ENCODE peak calls at places on chromosomes 5 and 9, in eight cellular contexts. N is C1 segment of cervical spinal cord, C is mammary epithelial cell, U is activated T-helper 1 cell treated with Interleukin-2 at 50 U/mL for 16 hours, H is epithelial cell of esophagus, J is OCI-M1, E is ACHN, O is progenitor cell of endocrine pancreas. X is an unnamed sample.

GRCh38 chr5:92795633-92796032 is 785.4 kb downstream of the NR2F1-AS1 start:
- DNase-seq in H (peak), U (no peak), C (peak), E (no peak), N (no peak), J (no peak), O (no peak), X (no peak)

GRCh38 chr5:7453947-7454346 is 58.0 kb downstream of the ADCY2 start:
- DNase-seq in N (no peak), H (no peak), E (no peak), O (no peak), J (no peak), C (no peak), U (no peak), X (no peak)

GRCh38 chr5:64690417-64691151 is at the start of gene SHISAL2B:
- DNase-seq in U (no peak), O (peak), C (peak), N (no peak), E (peak), H (peak), J (no peak), X (no peak)

GRCh38 chr5:1471997-1472963 is 27.0 kb upstream of the SLC6A3 start:
- DNase-seq in U (no peak), H (no peak), E (no peak), J (no peak), O (no peak), C (no peak), N (no peak), X (no peak)

GRCh38 chr9:31103836-31104235 is 1280.6 kb upstream of the ACO1 start:
- DNase-seq in H (peak), J (peak), O (no peak), N (no peak), E (peak), U (no peak), C (no peak), X (no peak)

GRCh38 chr5:106865279-106865678 is 805.5 kb downstream of the EFNA5 start:
- DNase-seq in U (no peak), E (no peak), J (no peak), N (no peak), H (no peak), O (no peak), C (no peak), X (no peak)

GRCh38 chr9:37650299-37650872 is 368 bp upstream of the FRMPD1 start:
- DNase-seq in C (no peak), U (no peak), H (no peak), N (no peak), E (no peak), O (peak), J (no peak), X (no peak)

GRCh38 chr5:6812800-6813731 is 99.8 kb downstream of the TENT4A start:
- DNase-seq in H (peak), E (no peak), N (no peak), U (no peak), C (no peak), J (peak), O (no peak), X (no peak)

GRCh38 chr9:78035369-78035993 is 3.9 kb upstream of the GNAQ start:
- DNase-seq in H (peak), E (peak), O (peak), J (peak), C (peak), N (no peak), U (peak), X (no peak)

GRCh38 chr5:159095882-159096554 is 3.7 kb downstream of the EBF1 start:
- DNase-seq in H (no peak), N (no peak), E (no peak), O (no peak), J (no peak), U (no peak), C (no peak), X (no peak)

GRCh38 chr9:124794902-124795491 is 18.1 kb downstream of the OLFML2A start:
- DNase-seq in H (peak), N (no peak), E (peak), U (no peak), O (no peak), J (no peak), C (no peak), X (no peak)

GRCh38 chr9:131402738-131403492 is 9.0 kb downstream of the PRRC2B start:
- DNase-seq in J (no peak), C (peak), E (peak), U (no peak), O (no peak), N (peak), H (peak), X (peak)

GRCh38 chr9:137052998-137053943 is 590 bp downstream of the ENTPD2 start:
- DNase-seq in O (no peak), N (no peak), H (no peak), J (no peak), C (no peak), E (no peak), U (no peak), X (no peak)

GRCh38 chr5:171271798-171272197 is 37.2 kb upstream of the TLX3 start:
- DNase-seq in U (no peak), H (no peak), N (no peak), E (no peak), O (no peak), C (no peak), J (no peak), X (no peak)

GRCh38 chr5:52771343-52772039 is 16.2 kb upstream of the ITGA1 start:
- DNase-seq in C (no peak), H (no peak), N (no peak), O (no peak), E (no peak), U (no peak), J (peak), X (no peak)

GRCh38 chr5:16570121-16570815 is 46.5 kb downstream of the RETREG1 start:
- DNase-seq in E (no peak), N (no peak), U (no peak), O (no peak), J (no peak), C (no peak), H (peak), X (no peak)

GRCh38 chr5:155616779-155617392 is 603.3 kb downstream of the KIF4B start:
- DNase-seq in N (no peak), J (peak), U (no peak), O (peak), H (peak), C (peak), E (peak), X (no peak)

GRCh38 chr5:154948313-154948712 is 7.4 kb downstream of the MRPL22 start:
- DNase-seq in J (no peak), O (no peak), N (no peak), U (no peak), E (no peak), C (no peak), H (no peak), X (no peak)

GRCh38 chr9:6270896-6271295 is 55.3 kb downstream of the IL33 start:
- DNase-seq in E (no peak), H (peak), O (no peak), U (no peak), J (no peak), C (peak), N (no peak), X (no peak)

X was measured in cerebellar nuclear complex.